ENCODE peak calls at places on chromosomes 4 and X, in seven cellular contexts. L is SJCRH30; Z is CD8-positive, alpha-beta memory T cell; O is GM04504; J is ACHN; Y is psoas muscle; M is lung microvascular endothelial cell. E is an unnamed sample.

GRCh38 chr4:103904126-103904525 is 184.3 kb upstream of the TACR3 start:
- DNase-seq in L (no peak), Z (no peak), O (no peak), J (no peak), Y (no peak), M (no peak), E (no peak)

GRCh38 chrX:2610246-2611170 is 80.6 kb upstream of the CD99 start:
- DNase-seq in L (no peak), Z (no peak), O (no peak), J (no peak), Y (no peak), M (peak), E (no peak)

GRCh38 chr4:155722816-155723499 is 35.9 kb upstream of the GUCY1B1 start:
- DNase-seq in L (no peak), Z (no peak), O (no peak), J (peak), Y (no peak), M (no peak), E (no peak)

GRCh38 chrX:20479048-20479447 is 212.3 kb upstream of the RPS6KA3 start:
- DNase-seq in L (no peak), Z (no peak), O (no peak), J (no peak), Y (no peak), M (no peak), E (no peak)

GRCh38 chr4:158384407-158384806 is 137.3 kb upstream of the RXFP1 start:
- DNase-seq in L (no peak), Z (no peak), O (no peak), J (no peak), Y (no peak), M (no peak), E (no peak)

GRCh38 chrX:44898411-44899221 is 25.6 kb downstream of the KDM6A start:
- DNase-seq in L (no peak), Z (no peak), O (no peak), J (no peak), Y (no peak), M (no peak), E (no peak)

GRCh38 chrX:77427586-77427985 is 19.6 kb upstream of the FGF16 start:
- DNase-seq in L (no peak), Z (no peak), O (no peak), J (no peak), Y (no peak), M (no peak), E (no peak)

GRCh38 chr4:145679991-145680455 is at the start of gene C4orf51:
- DNase-seq in L (no peak), Z (no peak), O (peak), J (peak), Y (no peak), M (peak), E (peak)

GRCh38 chr4:64822405-64822804 is 413.2 kb upstream of the TECRL start:
- DNase-seq in L (peak), Z (no peak), O (no peak), J (no peak), Y (no peak), M (no peak), E (no peak)

GRCh38 chr4:101055392-101055791 is 291.9 kb downstream of the PPP3CA start:
- DNase-seq in L (no peak), Z (no peak), O (no peak), J (no peak), Y (no peak), M (no peak), E (no peak)

GRCh38 chr4:138910914-138911336 is 104.7 kb upstream of the NOCT start:
- DNase-seq in L (peak), Z (no peak), O (peak), J (peak), Y (peak), M (peak), E (peak)

GRCh38 chr4:108106186-108106585 is 62.5 kb downstream of the LEF1 start:
- DNase-seq in L (no peak), Z (no peak), O (no peak), J (no peak), Y (no peak), M (no peak), E (no peak)

GRCh38 chr4:175308236-175308635 is 390.1 kb downstream of the ADAM29 start:
- DNase-seq in L (no peak), Z (no peak), O (no peak), J (peak), Y (no peak), M (no peak), E (no peak)

GRCh38 chrX:50700921-50701320 is 113.1 kb downstream of the SHROOM4 start:
- DNase-seq in L (peak), Z (no peak), O (no peak), J (no peak), Y (no peak), M (peak), E (no peak)

GRCh38 chr4:183289688-183290087 is 30.4 kb downstream of the CLDN22 start:
- DNase-seq in L (peak), Z (no peak), O (no peak), J (peak), Y (no peak), M (no peak), E (no peak)

GRCh38 chr4:27003602-27004238 is 143.1 kb downstream of the STIM2 start:
- DNase-seq in L (no peak), Z (no peak), O (no peak), J (no peak), Y (no peak), M (peak), E (no peak)

GRCh38 chr4:81353861-81354260 is 117.8 kb downstream of the RASGEF1B start:
- DNase-seq in L (no peak), Z (no peak), O (no peak), J (no peak), Y (no peak), M (no peak), E (no peak)

GRCh38 chrX:50723006-50723405 is 91.0 kb downstream of the SHROOM4 start:
- DNase-seq in L (no peak), Z (no peak), O (no peak), J (peak), Y (no peak), M (no peak), E (no peak)

GRCh38 chrX:33784548-33784947 is 347.6 kb downstream of the FAM47A start:
- DNase-seq in L (no peak), Z (no peak), O (no peak), J (no peak), Y (no peak), M (no peak), E (no peak)

GRCh38 chr4:135601351-135601750 is 1399.8 kb upstream of the PABPC4L start:
- DNase-seq in L (no peak), Z (no peak), O (no peak), J (no peak), Y (no peak), M (no peak), E (no peak)

GRCh38 chrX:109299091-109299490 is 182.8 kb downstream of the GUCY2F start:
- DNase-seq in L (no peak), Z (no peak), O (no peak), J (no peak), Y (no peak), M (no peak), E (no peak)

GRCh38 chr4:159777689-159778088 is 674.8 kb downstream of the RAPGEF2 start:
- DNase-seq in L (no peak), Z (no peak), O (no peak), J (no peak), Y (no peak), M (no peak), E (no peak)

GRCh38 chr4:173231916-173232315 is 63.3 kb downstream of the GALNT7 start:
- DNase-seq in L (no peak), Z (no peak), O (no peak), J (peak), Y (no peak), M (peak), E (no peak)

GRCh38 chrX:108396188-108396885 is 41.9 kb downstream of the COL4A6 start:
- DNase-seq in L (no peak), Z (no peak), O (no peak), J (peak), Y (no peak), M (peak), E (no peak)

GRCh38 chr4:185651137-185651677 is 115.9 kb upstream of the PDLIM3 start:
- DNase-seq in L (no peak), Z (no peak), O (no peak), J (no peak), Y (no peak), M (no peak), E (no peak)

GRCh38 chr4:101218894-101219293 is 128.4 kb downstream of the PPP3CA start:
- DNase-seq in L (no peak), Z (no peak), O (no peak), J (no peak), Y (no peak), M (no peak), E (no peak)